ENCODE peak calls at places on chromosome 2, in seven cellular contexts. One of them, this sample, is unnamed.

GRCh38 chr2:219560037-219560892 is 11.1 kb downstream of the OBSL1 start:
- DNase-seq in NCI-H1092 treated with DMSO at 0.1 percent for 48 hours: no peak
- DNase-seq in iris pigment epithelial cell: no peak
- DNase-seq in stimulated activated CD4-positive, alpha-beta T cell treated with anti-CD3 and anti-CD28 coated beads, Interleukin-4, amount 100 ng/mL, for 1 hour: peak
- DNase-seq in A172: no peak
- DNase-seq in AG08395: peak
- DNase-seq in stromal cell of bone marrow: no peak
- DNase-seq in this sample: no peak

GRCh38 chr2:16553222-16553621 is 112.4 kb downstream of the CYRIA start:
- DNase-seq in AG08395: peak
- DNase-seq in A172: peak
- DNase-seq in iris pigment epithelial cell: peak
- DNase-seq in stromal cell of bone marrow: peak
- DNase-seq in NCI-H1092 treated with DMSO at 0.1 percent for 48 hours: no peak
- DNase-seq in stimulated activated CD4-positive, alpha-beta T cell treated with anti-CD3 and anti-CD28 coated beads, Interleukin-4, amount 100 ng/mL, for 1 hour: no peak
- DNase-seq in this sample: peak

GRCh38 chr2:12854001-12854530 is 137.3 kb downstream of the TRIB2 start:
- DNase-seq in iris pigment epithelial cell: no peak
- DNase-seq in NCI-H1092 treated with DMSO at 0.1 percent for 48 hours: no peak
- DNase-seq in stromal cell of bone marrow: no peak
- DNase-seq in stimulated activated CD4-positive, alpha-beta T cell treated with anti-CD3 and anti-CD28 coated beads, Interleukin-4, amount 100 ng/mL, for 1 hour: no peak
- DNase-seq in AG08395: no peak
- DNase-seq in A172: no peak
- DNase-seq in this sample: no peak

GRCh38 chr2:169598982-169599381 is 14.8 kb downstream of the PPIG start:
- DNase-seq in AG08395: no peak
- DNase-seq in stromal cell of bone marrow: no peak
- DNase-seq in NCI-H1092 treated with DMSO at 0.1 percent for 48 hours: no peak
- DNase-seq in stimulated activated CD4-positive, alpha-beta T cell treated with anti-CD3 and anti-CD28 coated beads, Interleukin-4, amount 100 ng/mL, for 1 hour: no peak
- DNase-seq in iris pigment epithelial cell: no peak
- DNase-seq in A172: no peak
- DNase-seq in this sample: no peak

GRCh38 chr2:125424386-125424785 is 1231.6 kb upstream of the GYPC start:
- DNase-seq in NCI-H1092 treated with DMSO at 0.1 percent for 48 hours: no peak
- DNase-seq in iris pigment epithelial cell: no peak
- DNase-seq in A172: no peak
- DNase-seq in stimulated activated CD4-positive, alpha-beta T cell treated with anti-CD3 and anti-CD28 coated beads, Interleukin-4, amount 100 ng/mL, for 1 hour: no peak
- DNase-seq in AG08395: no peak
- DNase-seq in stromal cell of bone marrow: peak
- DNase-seq in this sample: no peak

GRCh38 chr2:113370478-113371091 is 66.9 kb upstream of the ZNG1B start:
- DNase-seq in NCI-H1092 treated with DMSO at 0.1 percent for 48 hours: no peak
- DNase-seq in iris pigment epithelial cell: peak
- DNase-seq in stimulated activated CD4-positive, alpha-beta T cell treated with anti-CD3 and anti-CD28 coated beads, Interleukin-4, amount 100 ng/mL, for 1 hour: peak
- DNase-seq in A172: peak
- DNase-seq in stromal cell of bone marrow: peak
- DNase-seq in AG08395: peak
- DNase-seq in this sample: peak

GRCh38 chr2:208915401-208915800 is 508.4 kb upstream of the MAP2 start:
- DNase-seq in stromal cell of bone marrow: no peak
- DNase-seq in NCI-H1092 treated with DMSO at 0.1 percent for 48 hours: no peak
- DNase-seq in A172: no peak
- DNase-seq in stimulated activated CD4-positive, alpha-beta T cell treated with anti-CD3 and anti-CD28 coated beads, Interleukin-4, amount 100 ng/mL, for 1 hour: no peak
- DNase-seq in iris pigment epithelial cell: no peak
- DNase-seq in AG08395: no peak
- DNase-seq in this sample: no peak

GRCh38 chr2:170229125-170229524 is 51.2 kb downstream of the MYO3B start:
- DNase-seq in AG08395: no peak
- DNase-seq in NCI-H1092 treated with DMSO at 0.1 percent for 48 hours: peak
- DNase-seq in iris pigment epithelial cell: no peak
- DNase-seq in stromal cell of bone marrow: no peak
- DNase-seq in A172: no peak
- DNase-seq in stimulated activated CD4-positive, alpha-beta T cell treated with anti-CD3 and anti-CD28 coated beads, Interleukin-4, amount 100 ng/mL, for 1 hour: no peak
- DNase-seq in this sample: no peak

GRCh38 chr2:177772529-177772928 is 300.0 kb downstream of the PDE11A start:
- DNase-seq in AG08395: peak
- DNase-seq in iris pigment epithelial cell: peak
- DNase-seq in stromal cell of bone marrow: no peak
- DNase-seq in stimulated activated CD4-positive, alpha-beta T cell treated with anti-CD3 and anti-CD28 coated beads, Interleukin-4, amount 100 ng/mL, for 1 hour: no peak
- DNase-seq in A172: peak
- DNase-seq in NCI-H1092 treated with DMSO at 0.1 percent for 48 hours: no peak
- DNase-seq in this sample: peak

GRCh38 chr2:153004627-153005026 is 286.2 kb downstream of the ARL6IP6 start:
- DNase-seq in iris pigment epithelial cell: no peak
- DNase-seq in stromal cell of bone marrow: no peak
- DNase-seq in A172: no peak
- DNase-seq in AG08395: no peak
- DNase-seq in NCI-H1092 treated with DMSO at 0.1 percent for 48 hours: no peak
- DNase-seq in stimulated activated CD4-positive, alpha-beta T cell treated with anti-CD3 and anti-CD28 coated beads, Interleukin-4, amount 100 ng/mL, for 1 hour: no peak
- DNase-seq in this sample: no peak

GRCh38 chr2:10276481-10277292 is 26.0 kb upstream of the HPCAL1 start:
- DNase-seq in AG08395: no peak
- DNase-seq in stromal cell of bone marrow: no peak
- DNase-seq in A172: no peak
- DNase-seq in iris pigment epithelial cell: no peak
- DNase-seq in stimulated activated CD4-positive, alpha-beta T cell treated with anti-CD3 and anti-CD28 coated beads, Interleukin-4, amount 100 ng/mL, for 1 hour: no peak
- DNase-seq in NCI-H1092 treated with DMSO at 0.1 percent for 48 hours: no peak
- DNase-seq in this sample: no peak

GRCh38 chr2:72273384-72273783 is 125.7 kb upstream of the CYP26B1 start:
- DNase-seq in stimulated activated CD4-positive, alpha-beta T cell treated with anti-CD3 and anti-CD28 coated beads, Interleukin-4, amount 100 ng/mL, for 1 hour: no peak
- DNase-seq in stromal cell of bone marrow: no peak
- DNase-seq in NCI-H1092 treated with DMSO at 0.1 percent for 48 hours: no peak
- DNase-seq in iris pigment epithelial cell: no peak
- DNase-seq in A172: no peak
- DNase-seq in AG08395: no peak
- DNase-seq in this sample: no peak

GRCh38 chr2:66962625-66963207 is 434.4 kb upstream of the ETAA1 start:
- DNase-seq in iris pigment epithelial cell: no peak
- DNase-seq in A172: no peak
- DNase-seq in stromal cell of bone marrow: no peak
- DNase-seq in AG08395: no peak
- DNase-seq in NCI-H1092 treated with DMSO at 0.1 percent for 48 hours: no peak
- DNase-seq in stimulated activated CD4-positive, alpha-beta T cell treated with anti-CD3 and anti-CD28 coated beads, Interleukin-4, amount 100 ng/mL, for 1 hour: no peak
- DNase-seq in this sample: no peak

GRCh38 chr2:224520064-224520463 is 65.1 kb downstream of the CUL3 start:
- DNase-seq in NCI-H1092 treated with DMSO at 0.1 percent for 48 hours: no peak
- DNase-seq in iris pigment epithelial cell: peak
- DNase-seq in A172: no peak
- DNase-seq in stromal cell of bone marrow: peak
- DNase-seq in AG08395: peak
- DNase-seq in stimulated activated CD4-positive, alpha-beta T cell treated with anti-CD3 and anti-CD28 coated beads, Interleukin-4, amount 100 ng/mL, for 1 hour: no peak
- DNase-seq in this sample: no peak

GRCh38 chr2:155250800-155251199 is 552.3 kb downstream of the KCNJ3 start:
- DNase-seq in stromal cell of bone marrow: no peak
- DNase-seq in NCI-H1092 treated with DMSO at 0.1 percent for 48 hours: peak
- DNase-seq in stimulated activated CD4-positive, alpha-beta T cell treated with anti-CD3 and anti-CD28 coated beads, Interleukin-4, amount 100 ng/mL, for 1 hour: no peak
- DNase-seq in iris pigment epithelial cell: no peak
- DNase-seq in A172: peak
- DNase-seq in AG08395: no peak
- DNase-seq in this sample: peak

GRCh38 chr2:22536131-22536530 is 848.8 kb upstream of the KLHL29 start:
- DNase-seq in stimulated activated CD4-positive, alpha-beta T cell treated with anti-CD3 and anti-CD28 coated beads, Interleukin-4, amount 100 ng/mL, for 1 hour: no peak
- DNase-seq in NCI-H1092 treated with DMSO at 0.1 percent for 48 hours: no peak
- DNase-seq in iris pigment epithelial cell: peak
- DNase-seq in A172: peak
- DNase-seq in stromal cell of bone marrow: no peak
- DNase-seq in AG08395: no peak
- DNase-seq in this sample: no peak

GRCh38 chr2:74025971-74026612 is 41.4 kb downstream of the TET3 start:
- DNase-seq in stimulated activated CD4-positive, alpha-beta T cell treated with anti-CD3 and anti-CD28 coated beads, Interleukin-4, amount 100 ng/mL, for 1 hour: no peak
- DNase-seq in A172: no peak
- DNase-seq in stromal cell of bone marrow: no peak
- DNase-seq in iris pigment epithelial cell: peak
- DNase-seq in AG08395: no peak
- DNase-seq in NCI-H1092 treated with DMSO at 0.1 percent for 48 hours: no peak
- DNase-seq in this sample: no peak

GRCh38 chr2:43507137-43507536 is 88.7 kb downstream of the THADA start:
- DNase-seq in AG08395: no peak
- DNase-seq in stromal cell of bone marrow: no peak
- DNase-seq in A172: no peak
- DNase-seq in NCI-H1092 treated with DMSO at 0.1 percent for 48 hours: no peak
- DNase-seq in iris pigment epithelial cell: no peak
- DNase-seq in stimulated activated CD4-positive, alpha-beta T cell treated with anti-CD3 and anti-CD28 coated beads, Interleukin-4, amount 100 ng/mL, for 1 hour: no peak
- DNase-seq in this sample: no peak

GRCh38 chr2:236240228-236240990 is 23.8 kb downstream of the ASB18 start:
- DNase-seq in stromal cell of bone marrow: peak
- DNase-seq in iris pigment epithelial cell: no peak
- DNase-seq in stimulated activated CD4-positive, alpha-beta T cell treated with anti-CD3 and anti-CD28 coated beads, Interleukin-4, amount 100 ng/mL, for 1 hour: no peak
- DNase-seq in A172: peak
- DNase-seq in AG08395: peak
- DNase-seq in NCI-H1092 treated with DMSO at 0.1 percent for 48 hours: no peak
- DNase-seq in this sample: no peak

GRCh38 chr2:230930928-230931555 is 6.0 kb upstream of the GPR55 start:
- DNase-seq in NCI-H1092 treated with DMSO at 0.1 percent for 48 hours: no peak
- DNase-seq in AG08395: no peak
- DNase-seq in stimulated activated CD4-positive, alpha-beta T cell treated with anti-CD3 and anti-CD28 coated beads, Interleukin-4, amount 100 ng/mL, for 1 hour: no peak
- DNase-seq in stromal cell of bone marrow: no peak
- DNase-seq in A172: no peak
- DNase-seq in iris pigment epithelial cell: no peak
- DNase-seq in this sample: no peak

GRCh38 chr2:10234409-10235094 is 68.2 kb upstream of the HPCAL1 start:
- DNase-seq in NCI-H1092 treated with DMSO at 0.1 percent for 48 hours: no peak
- DNase-seq in stimulated activated CD4-positive, alpha-beta T cell treated with anti-CD3 and anti-CD28 coated beads, Interleukin-4, amount 100 ng/mL, for 1 hour: no peak
- DNase-seq in A172: no peak
- DNase-seq in iris pigment epithelial cell: no peak
- DNase-seq in stromal cell of bone marrow: no peak
- DNase-seq in AG08395: no peak
- DNase-seq in this sample: no peak

GRCh38 chr2:38109732-38110181 is 33.8 kb upstream of the CYP1B1 start:
- DNase-seq in A172: no peak
- DNase-seq in NCI-H1092 treated with DMSO at 0.1 percent for 48 hours: no peak
- DNase-seq in AG08395: no peak
- DNase-seq in iris pigment epithelial cell: peak
- DNase-seq in stromal cell of bone marrow: no peak
- DNase-seq in stimulated activated CD4-positive, alpha-beta T cell treated with anti-CD3 and anti-CD28 coated beads, Interleukin-4, amount 100 ng/mL, for 1 hour: no peak
- DNase-seq in this sample: no peak